ENCODE peak calls at places on chromosomes 4 and X, in six cellular contexts. H is K562, L is A549, P is HepG2, N is HCT116, V is SK-N-SH. C is an unnamed sample.

GRCh38 chr4:81650871-81651270 is 179.2 kb upstream of the RASGEF1B start:
- DNase-seq in H (no peak), L (no peak), P (no peak), N (no peak), V (no peak), C (no peak)

GRCh38 chr4:142406917-142407501 is 439.1 kb downstream of the INPP4B start:
- DNase-seq in H (no peak), L (no peak), P (no peak), N (no peak), V (no peak), C (no peak)

GRCh38 chr4:60805500-60806313 is 394.4 kb upstream of the ADGRL3 start:
- DNase-seq in H (no peak), L (no peak), P (peak), N (no peak), V (peak), C (no peak)

GRCh38 chr4:8858188-8858924 is 13.3 kb downstream of the HMX1 start:
- DNase-seq in H (no peak), L (no peak), P (no peak), N (no peak), V (no peak), C (no peak)

GRCh38 chrX:39936886-39937770 is 160.6 kb downstream of the BCOR start:
- DNase-seq in H (peak), L (no peak), P (no peak), N (no peak), V (no peak), C (no peak)

GRCh38 chr4:153476829-153477574 is 10.8 kb downstream of the TMEM131L start:
- DNase-seq in H (no peak), L (no peak), P (no peak), N (no peak), V (no peak), C (no peak)

GRCh38 chr4:180134116-180134866 is 2108.9 kb upstream of the TENM3 start:
- DNase-seq in H (no peak), L (no peak), P (no peak), N (no peak), V (no peak), C (no peak)

GRCh38 chr4:145681518-145681917 is 1.6 kb downstream of the C4orf51 start:
- DNase-seq in H (no peak), L (no peak), P (no peak), N (no peak), V (no peak), C (no peak)

GRCh38 chrX:20620301-20620700 is 353.6 kb upstream of the RPS6KA3 start:
- DNase-seq in H (no peak), L (peak), P (no peak), N (peak), V (no peak), C (no peak)

GRCh38 chr4:166197166-166197565 is 324.1 kb downstream of the TLL1 start:
- DNase-seq in H (no peak), L (no peak), P (no peak), N (no peak), V (no peak), C (no peak)

DNA sequence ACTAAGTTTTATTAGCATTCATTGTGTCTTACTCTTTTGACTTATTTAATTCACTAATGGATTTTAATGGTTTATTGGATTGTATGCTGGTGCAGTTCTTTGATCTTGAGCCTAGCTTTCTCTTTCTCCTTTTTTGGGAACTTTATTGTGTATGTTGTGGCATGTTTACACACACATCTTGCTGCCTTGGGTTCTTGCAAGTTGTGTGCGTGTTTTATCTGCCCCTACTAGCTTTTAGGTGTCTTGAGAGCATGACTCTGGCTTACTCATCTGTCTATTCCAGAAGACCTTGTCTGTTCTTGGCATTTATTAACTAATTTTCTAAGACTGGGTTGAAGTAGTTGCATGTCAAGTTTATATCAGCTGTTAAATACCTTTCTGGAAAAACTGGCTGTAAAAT is 2.7 kb downstream of the TMEM165 start:
- DNase-seq in H (no peak), L (no peak), P (no peak), N (no peak), V (no peak), C (no peak)
- TF ChIP-seq REST in H (no peak), L (no peak), P (no peak), N (no peak), V (no peak), C (no peak)

GRCh38 chrX:23885803-23886202 is 21.9 kb downstream of the APOO start:
- DNase-seq in H (no peak), L (no peak), P (no peak), N (no peak), V (no peak), C (no peak)
- TF ChIP-seq REST in H (no peak), L (no peak), P (no peak), N (no peak), V (no peak), C (no peak)

GRCh38 chrX:150240643-150240970 is 122.5 kb upstream of the MAMLD1 start:
- DNase-seq in H (no peak), L (no peak), P (no peak), N (no peak), V (no peak), C (no peak)
- TF ChIP-seq REST in H (no peak), L (no peak), P (no peak), N (no peak), V (no peak), C (no peak)

GRCh38 chrX:47217852-47218279 is 615 bp upstream of the CDK16 start:
- DNase-seq in H (peak), L (peak), P (peak), N (peak), V (peak), C (peak)
- TF ChIP-seq REST in H (no peak), L (no peak), P (no peak), N (no peak), V (no peak), C (no peak)

C was measured in HL-60.